ENCODE peak calls at places on chromosomes 11 and 22, in eight cellular contexts. H is mammary epithelial cell, K is GM23338, J is GM23248, W is neural progenitor cell, Q is Karpas-422, L is endothelial cell of umbilical vein, S is PC-3. Y is an unnamed sample.

GRCh38 chr11:119337581-119338317 is 2.9 kb downstream of the C1QTNF5 start:
- DNase-seq in H (no peak), K (peak; percentile 84), J (peak; percentile 68), W (peak; percentile 92), Q (no peak), L (peak; percentile 77), S (no peak), Y (no peak)

GRCh38 chr11:65493367-65494176 is 5.3 kb upstream of the MALAT1 start:
- DNase-seq in H (peak; percentile 99), K (peak; percentile 18), J (peak; percentile 99), W (peak; percentile 78), Q (no peak), L (peak; percentile 87), S (peak; percentile 99), Y (no peak)

GRCh38 chr22:27801616-27802388 is at the start of gene MN1:
- DNase-seq in H (peak; percentile 60), K (peak; percentile 86), J (peak; percentile 79), W (peak; percentile 85), Q (no peak), L (peak; percentile 68), S (no peak), Y (no peak)

GRCh38 chr11:44528581-44528980 is 36.9 kb upstream of the CD82 start:
- DNase-seq in H (no peak), K (no peak), J (no peak), W (no peak), Q (no peak), L (no peak), S (no peak), Y (no peak)

GRCh38 chr11:115606223-115607220 is 102.3 kb upstream of the CADM1 start:
- DNase-seq in H (no peak), K (no peak), J (no peak), W (no peak), Q (no peak), L (no peak), S (no peak), Y (no peak)

GRCh38 chr11:115085461-115086220 is 407.3 kb downstream of the NXPE2 start:
- DNase-seq in H (no peak), K (no peak), J (no peak), W (no peak), Q (no peak), L (no peak), S (no peak), Y (no peak)

GRCh38 chr11:76567261-76567660 is 103.3 kb downstream of the LRRC32 start:
- DNase-seq in H (no peak), K (no peak), J (no peak), W (no peak), Q (no peak), L (no peak), S (no peak), Y (no peak)

GRCh38 chr11:123549901-123550619 is 104.4 kb downstream of the SCN3B start:
- DNase-seq in H (no peak), K (no peak), J (peak; percentile 45), W (no peak), Q (no peak), L (no peak), S (peak; percentile 46), Y (no peak)

GRCh38 chr11:120890921-120891320 is 133.0 kb upstream of the TBCEL start:
- DNase-seq in H (no peak), K (no peak), J (no peak), W (no peak), Q (no peak), L (no peak), S (no peak), Y (no peak)

GRCh38 chr11:61860054-61860903 is 31.1 kb downstream of the FADS3 start:
- DNase-seq in H (no peak), K (no peak), J (no peak), W (no peak), Q (no peak), L (no peak), S (peak; percentile 20), Y (no peak)

GRCh38 chr11:16291729-16292128 is 64.6 kb downstream of the SOX6 start:
- DNase-seq in H (no peak), K (no peak), J (no peak), W (no peak), Q (no peak), L (no peak), S (no peak), Y (no peak)

GRCh38 chr11:102833731-102834130 is 9.7 kb downstream of the MMP3 start:
- DNase-seq in H (no peak), K (no peak), J (no peak), W (no peak), Q (no peak), L (no peak), S (no peak), Y (no peak)

GRCh38 chr11:74926304-74927030 is 22.4 kb downstream of the XRRA1 start:
- DNase-seq in H (peak; percentile 46), K (no peak), J (peak; percentile 81), W (no peak), Q (no peak), L (no peak), S (peak; percentile 86), Y (no peak)

DNA sequence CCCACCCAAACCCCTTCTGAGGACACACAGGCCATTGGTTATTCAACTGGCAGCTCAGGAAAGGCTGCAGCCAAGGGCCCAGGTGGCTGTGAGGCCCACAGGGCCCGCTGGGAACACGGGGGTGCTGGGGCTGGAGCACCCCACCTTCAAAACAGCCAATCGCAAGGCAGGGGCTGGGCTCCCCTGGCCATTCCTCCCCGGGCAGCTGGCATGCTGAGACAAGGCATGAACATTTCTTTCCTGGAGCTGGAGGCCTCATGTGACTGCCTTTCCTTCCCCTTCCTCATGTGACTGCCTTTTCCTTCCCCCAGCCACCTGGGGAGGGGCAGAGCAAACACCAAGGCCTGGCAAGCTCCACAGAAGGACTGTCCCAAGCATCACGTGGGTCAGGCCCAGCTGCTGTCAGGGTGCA is 76.8 kb downstream of the PIWIL3 start:
- DNase-seq in H (no peak), K (no peak), J (no peak), W (no peak), Q (no peak), L (peak; percentile 51), S (no peak), Y (no peak)
- H3K27ac ChIP-seq in H (no peak overlapping the region), K (no peak overlapping the region), J (no peak overlapping the region), W (no peak overlapping the region), Q (no peak overlapping the region), L (no peak overlapping the region), S (no peak overlapping the region), Y (no peak overlapping the region)

DNA sequence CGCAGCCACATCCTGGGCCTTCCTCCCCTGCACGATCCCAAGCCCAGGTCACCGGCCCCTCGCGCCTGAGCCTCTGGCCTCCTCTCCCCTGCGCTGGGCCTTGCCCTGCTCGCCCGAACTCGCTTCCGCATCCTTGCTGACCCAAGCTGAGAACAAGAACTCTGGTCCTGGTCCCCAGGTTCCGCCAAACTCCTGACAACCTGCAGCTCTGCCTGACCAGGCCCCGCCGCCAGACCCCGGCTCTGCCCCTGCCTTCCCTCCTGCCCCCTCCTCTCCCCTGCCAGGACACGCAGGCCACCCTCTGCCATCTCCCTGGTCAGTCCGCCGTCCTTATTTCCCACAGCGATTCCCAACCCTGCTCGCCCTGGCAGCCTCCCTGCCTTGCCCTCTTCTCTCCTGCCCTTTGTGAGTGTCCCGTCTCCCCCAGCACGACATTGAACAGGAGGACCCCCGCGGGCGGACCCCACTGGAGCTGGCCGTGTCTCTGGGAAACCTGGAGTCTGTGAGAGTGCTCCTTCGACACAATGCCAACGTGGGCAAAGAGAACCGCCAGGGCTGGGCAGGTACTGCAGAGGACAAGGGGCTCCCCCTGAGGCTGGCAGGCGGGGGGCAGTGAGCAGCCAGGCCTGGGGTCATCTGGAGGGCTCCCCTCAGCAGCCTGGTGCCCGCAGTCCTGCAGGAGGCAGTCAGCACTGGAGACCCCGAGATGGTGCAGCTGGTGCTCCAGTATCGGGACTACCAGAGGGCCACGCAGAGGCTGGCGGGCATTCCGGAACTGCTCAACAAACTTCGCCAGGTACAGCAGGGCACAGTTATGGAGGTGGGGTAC is 762 bp downstream of the ANKRD13D start:
- DNase-seq in H (no peak), K (peak; percentile 43), J (peak; percentile 57), W (peak; percentile 63), Q (no peak), L (peak; percentile 19), S (peak; percentile 28), Y (no peak)
- H2AFZ ChIP-seq in H (peak overlapping the region; percentile 57), K (no peak overlapping the region), J (peak overlapping the region; percentile 46), W (peak overlapping the region; percentile 7), Q (no peak overlapping the region), L (peak overlapping the region; percentile 17), S (peak overlapping the region; percentile 52), Y (no peak overlapping the region)

GRCh38 chr11:30772908-30773307 is 186.8 kb upstream of the MPPED2 start:
- DNase-seq in H (no peak), K (no peak), J (no peak), W (no peak), Q (no peak), L (no peak), S (no peak), Y (no peak)

GRCh38 chr11:30774451-30774850 is 188.3 kb upstream of the MPPED2 start:
- DNase-seq in H (no peak), K (peak; percentile 53), J (no peak), W (peak; percentile 73), Q (no peak), L (no peak), S (no peak), Y (no peak)

DNA sequence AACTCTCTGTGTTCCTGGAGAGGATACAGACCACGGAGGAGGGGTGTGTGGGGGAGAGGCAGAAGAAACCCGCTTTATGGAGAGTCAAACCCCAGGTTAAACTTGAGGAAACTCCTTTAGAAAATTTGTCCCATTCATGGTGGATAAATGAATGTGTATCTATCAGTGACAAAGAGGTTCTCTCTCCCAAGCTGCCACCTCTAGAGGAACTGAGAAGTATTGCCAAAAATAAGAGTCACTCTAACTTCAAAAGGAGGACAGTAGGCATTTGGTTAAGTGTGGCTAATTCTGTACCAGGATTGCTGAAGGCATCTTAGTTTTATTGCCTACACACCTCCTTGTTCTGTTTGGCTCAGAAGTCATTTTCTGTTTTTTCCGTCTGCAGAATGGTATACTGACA is 189.0 kb upstream of the MPPED2 start:
- DNase-seq in H (no peak), K (peak; percentile 51), J (no peak), W (peak; percentile 18), Q (no peak), L (no peak), S (no peak), Y (no peak)
- H3K27ac ChIP-seq in H (no peak overlapping the region), K (no peak overlapping the region), J (no peak overlapping the region), W (no peak overlapping the region), Q (no peak overlapping the region), L (no peak overlapping the region), S (no peak overlapping the region), Y (no peak overlapping the region)

GRCh38 chr11:131356201-131356600 is 14.2 kb upstream of the NTM start:
- DNase-seq in H (peak; percentile 2), K (no peak), J (no peak), W (no peak), Q (no peak), L (no peak), S (no peak), Y (no peak)

GRCh38 chr11:131353761-131354160 is 16.7 kb upstream of the NTM start:
- DNase-seq in H (no peak), K (no peak), J (no peak), W (no peak), Q (no peak), L (no peak), S (no peak), Y (no peak)

GRCh38 chr11:131349368-131350086 is 20.9 kb upstream of the NTM start:
- DNase-seq in H (no peak), K (peak; percentile 21), J (no peak), W (no peak), Q (no peak), L (no peak), S (no peak), Y (no peak)

GRCh38 chr11:131351848-131352247 is 18.6 kb upstream of the NTM start:
- DNase-seq in H (no peak), K (no peak), J (no peak), W (no peak), Q (no peak), L (no peak), S (no peak), Y (no peak)

GRCh38 chr11:131354251-131354701 is 16.1 kb upstream of the NTM start:
- DNase-seq in H (no peak), K (peak; percentile 38), J (no peak), W (no peak), Q (no peak), L (no peak), S (no peak), Y (no peak)
- H2AFZ ChIP-seq in H (no peak overlapping the region), K (no peak overlapping the region), J (no peak overlapping the region), W (peak overlapping the region; percentile 86), Q (no peak overlapping the region), L (no peak overlapping the region), S (no peak overlapping the region), Y (no peak overlapping the region)

Y was measured in MM.1S.